ENCODE peak calls at places on chromosomes 4 and X, in ten cellular contexts. K is ovary; M is effector memory CD4-positive, alpha-beta T cell; E is transverse colon; Z is A549; J is neuronal stem cell; N is naive thymus-derived CD4-positive, alpha-beta T cell; F is adipocyte; T is tibial nerve; B is CD4-positive, alpha-beta memory T cell. S is an unnamed sample. For H3K4me1, the result is how much of the 10 kb centered on the place peaks cover.

GRCh38 chr4:7800996-7801395 is 138.7 kb downstream of the AFAP1 start:
- DNase-seq in J (no peak), Z (no peak), B (no peak), F (no peak), K (no peak), T (no peak), E (no peak), M (no peak), N (no peak), S (no peak)

GRCh38 chr4:98452091-98452490 is 190.9 kb downstream of the RAP1GDS1 start:
- DNase-seq in N (no peak), M (no peak), Z (no peak), K (no peak), F (no peak), T (no peak), J (no peak), E (no peak), B (no peak), S (no peak)

GRCh38 chrX:45351478-45351877 is 150.8 kb upstream of the DIPK2B start:
- DNase-seq in Z (no peak), E (no peak), T (no peak), B (no peak), M (no peak), N (no peak), F (peak), K (no peak), J (no peak), S (no peak)

GRCh38 chr4:6562931-6563901 is 11.8 kb upstream of the MAN2B2 start:
- DNase-seq in F (peak), E (peak), K (no peak), M (no peak), N (no peak), Z (no peak), T (no peak), B (no peak), J (no peak), S (no peak)

GRCh38 chrX:150569155-150569477 is 695 bp downstream of the MTM1 start:
- DNase-seq in B (peak), N (peak), K (no peak), T (no peak), E (peak), J (no peak), Z (no peak), M (no peak), F (no peak), S (peak)

GRCh38 chr4:172040766-172041165 is 227.6 kb downstream of the GALNTL6 start:
- DNase-seq in T (no peak), Z (no peak), J (no peak), K (no peak), N (no peak), M (no peak), B (no peak), F (no peak), E (no peak), S (no peak)

GRCh38 chr4:181150173-181150572 is 1093.0 kb upstream of the TENM3 start:
- DNase-seq in N (no peak), E (no peak), K (no peak), F (no peak), T (no peak), J (no peak), M (no peak), B (no peak), Z (no peak), S (no peak)

GRCh38 chr4:124432500-124432899 is 280.0 kb downstream of the ANKRD50 start:
- DNase-seq in Z (peak), N (no peak), T (no peak), E (no peak), M (no peak), F (peak), J (no peak), K (no peak), B (no peak), S (peak)

GRCh38 chrX:18927558-18927957 is 56.4 kb downstream of the PHKA2 start:
- DNase-seq in T (no peak), N (no peak), B (no peak), Z (no peak), F (no peak), J (no peak), E (no peak), K (no peak), M (no peak), S (no peak)

GRCh38 chr4:72971572-72971971 is 97.9 kb downstream of the COX18 start:
- DNase-seq in N (no peak), J (no peak), F (peak), K (no peak), B (no peak), T (no peak), Z (peak), E (no peak), M (no peak), S (no peak)

GRCh38 chr4:82710202-82710929 is 88.2 kb downstream of the SCD5 start:
- DNase-seq in E (no peak), B (no peak), N (no peak), F (no peak), J (no peak), K (peak), T (no peak), Z (no peak), M (no peak), S (no peak)

GRCh38 chr4:87073570-87074470 is 139.0 kb downstream of the AFF1 start:
- DNase-seq in F (no peak), E (peak), J (no peak), Z (no peak), K (no peak), B (peak), M (peak), T (no peak), N (peak), S (peak)

GRCh38 chrX:42941671-42942070 is 163.7 kb upstream of the PPP1R2C start:
- DNase-seq in N (no peak), M (no peak), B (no peak), Z (no peak), E (no peak), F (no peak), T (no peak), J (no peak), K (no peak), S (no peak)

GRCh38 chr4:157217708-157218107 is 2.8 kb upstream of the GRIA2 start:
- DNase-seq in Z (peak), N (no peak), K (no peak), F (peak), B (no peak), J (no peak), E (no peak), M (no peak), T (no peak), S (peak)

GRCh38 chr4:83334425-83335241 is at the start of gene HPSE:
- DNase-seq in B (peak), E (peak), F (peak), Z (peak), N (peak), T (peak), J (peak), K (peak), M (peak), S (peak)

GRCh38 chr4:151561551-151562256 is 152.7 kb downstream of the FHIP1A start:
- DNase-seq in M (no peak), B (no peak), K (no peak), Z (no peak), E (no peak), T (no peak), F (peak), J (no peak), N (no peak), S (no peak)

GRCh38 chr4:144355809-144356757 is 215.6 kb upstream of the GYPA start:
- DNase-seq in T (peak), F (peak), B (no peak), E (peak), Z (peak), N (no peak), J (peak), K (no peak), M (no peak), S (peak)

DNA sequence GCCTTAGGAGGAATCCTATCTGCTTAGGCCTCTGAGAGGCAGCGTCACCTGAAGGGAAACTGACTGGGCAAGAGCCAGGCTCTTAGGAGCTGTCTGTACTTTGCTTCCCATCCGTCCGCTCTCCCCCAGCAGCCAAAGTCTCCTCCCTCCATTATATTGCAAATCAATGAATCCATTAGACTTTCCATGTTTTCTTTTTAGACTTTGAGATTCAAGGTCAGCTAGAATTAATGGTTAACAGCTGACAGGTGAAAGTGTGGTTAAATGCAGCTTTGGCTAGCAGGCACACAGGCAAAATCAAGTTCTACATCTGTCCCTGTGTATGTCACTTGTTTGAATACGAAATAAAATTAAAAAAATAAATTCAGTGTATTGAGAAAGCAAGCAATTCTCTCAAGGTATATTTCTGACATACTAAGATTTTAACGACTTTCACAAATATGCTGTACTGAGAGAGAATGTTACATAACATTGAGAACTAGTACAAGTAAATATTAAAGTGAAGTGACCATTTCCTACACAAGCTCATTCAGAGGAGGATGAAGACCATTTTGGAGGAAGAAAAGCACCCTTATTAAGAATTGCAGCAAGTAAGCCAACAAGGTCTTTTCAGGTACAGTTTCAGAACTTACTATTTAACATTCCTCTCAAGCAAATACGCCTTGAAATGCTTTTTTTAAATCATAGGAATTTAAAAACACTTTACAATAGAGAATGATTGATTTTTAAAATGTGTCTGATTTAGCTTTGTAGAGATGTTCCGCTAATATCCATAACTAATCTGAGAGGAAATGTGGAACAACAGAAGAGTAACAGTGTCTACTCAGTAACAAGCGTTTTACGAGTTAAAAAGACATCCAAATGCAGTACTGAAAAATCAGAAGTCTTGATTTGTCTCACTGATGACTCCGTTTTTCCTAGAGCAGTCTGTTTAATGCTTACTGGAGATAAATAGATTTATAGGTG is at the start of gene F11:
- DNase-seq in M (no peak), K (no peak), B (no peak), J (no peak), F (no peak), N (no peak), Z (no peak), T (no peak), E (no peak), S (peak)
- H3K4me3 ChIP-seq in M (no peak), K (no peak), B (no peak), J (no peak), F (peak), N (no peak), Z (no peak), T (no peak), E (no peak), S (peak)

GRCh38 chr4:61985426-61985825 is 785.3 kb downstream of the ADGRL3 start:
- DNase-seq in N (no peak), M (no peak), Z (no peak), F (no peak), J (no peak), E (no peak), K (no peak), T (no peak), B (no peak), S (no peak)

GRCh38 chr4:61984260-61984909 is 784.3 kb downstream of the ADGRL3 start:
- DNase-seq in J (no peak), E (no peak), N (no peak), B (no peak), M (no peak), T (no peak), F (no peak), Z (no peak), K (no peak), S (no peak)
- H3K4me1 ChIP-seq in J (under half), E (under half), N (under half), B (under half), M (under half), T (under half), F (under half), Z (under half), K (under half), S (under half)

DNA sequence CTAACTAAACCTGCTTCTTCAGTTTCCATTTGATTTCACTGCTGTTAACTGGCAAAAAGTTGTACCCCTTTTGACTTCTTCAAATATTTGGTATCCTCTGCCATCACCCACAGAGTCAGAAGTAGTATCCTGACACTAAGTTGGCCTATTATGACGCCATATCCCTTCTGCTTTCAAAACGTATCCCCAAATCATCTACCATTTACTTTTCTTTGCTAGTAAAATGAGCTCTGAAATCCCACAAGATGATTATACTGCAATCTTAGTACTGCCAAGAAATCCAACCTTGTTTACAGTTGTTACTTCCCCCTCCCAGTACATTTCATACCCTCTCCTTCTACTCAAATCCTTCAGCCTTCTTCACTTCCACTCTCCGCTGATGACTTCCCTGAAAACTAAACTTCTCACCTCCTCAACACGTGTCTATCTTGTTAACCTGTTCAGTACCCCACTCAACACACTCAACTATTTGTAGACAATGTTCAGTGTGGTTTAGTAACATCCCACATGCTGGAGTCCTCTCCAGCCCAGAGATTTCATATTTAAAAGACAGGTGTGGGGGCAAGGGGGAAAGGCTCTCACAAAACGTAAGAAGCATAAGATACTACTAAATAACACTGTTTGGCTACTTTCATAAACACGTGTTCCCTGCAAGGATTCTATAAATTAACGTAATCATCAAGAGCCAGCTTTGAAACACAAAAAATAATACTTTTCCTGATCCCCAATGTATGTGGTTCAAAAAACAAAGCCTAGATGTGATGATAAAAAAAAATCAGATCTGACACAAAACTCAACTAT is 1.3 kb downstream of the NAF1 start:
- DNase-seq in F (peak), Z (no peak), B (no peak), T (no peak), K (no peak), M (no peak), N (no peak), E (no peak), J (no peak), S (no peak)
- H3K4me3 ChIP-seq in F (peak), Z (peak), B (peak), T (peak), K (peak), M (peak), N (peak), E (peak), J (peak), S (peak)

DNA sequence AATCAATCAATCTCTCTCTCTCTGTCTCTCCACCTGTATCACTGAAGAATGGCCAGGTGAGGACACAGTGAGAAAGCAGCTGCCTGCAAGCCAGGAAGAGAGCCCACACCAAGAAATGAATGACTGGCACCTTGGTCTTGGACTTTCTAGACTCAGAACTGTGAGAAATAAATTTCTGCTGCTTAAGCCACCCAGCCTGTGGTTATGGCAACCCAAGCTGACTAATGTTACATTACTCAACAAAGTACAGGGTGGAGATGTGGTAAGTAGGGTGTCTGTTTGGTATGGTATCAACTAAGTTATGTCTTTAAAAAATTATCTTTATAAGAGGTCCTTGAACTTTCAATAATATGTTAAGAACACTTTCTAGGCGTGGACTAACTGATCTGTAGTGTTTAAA is 159.3 kb downstream of the EPHA5 start:
- DNase-seq in E (no peak), T (no peak), B (no peak), N (no peak), K (no peak), F (peak), M (no peak), J (no peak), Z (no peak), S (no peak)
- H3K4me1 ChIP-seq in E (under half), T (under half), B (under half), N (under half), K (under half), F (under half), M (under half), J (under half), Z (under half), S (under half)

GRCh38 chr4:70901607-70901983 is 574 bp upstream of the MOB1B start:
- DNase-seq in T (no peak), M (no peak), B (no peak), N (peak), J (no peak), F (no peak), E (no peak), Z (no peak), K (no peak), S (no peak)
- H3K4me3 ChIP-seq in T (peak), M (peak), B (peak), N (peak), J (peak), F (peak), E (peak), Z (peak), K (peak), S (peak)

DNA sequence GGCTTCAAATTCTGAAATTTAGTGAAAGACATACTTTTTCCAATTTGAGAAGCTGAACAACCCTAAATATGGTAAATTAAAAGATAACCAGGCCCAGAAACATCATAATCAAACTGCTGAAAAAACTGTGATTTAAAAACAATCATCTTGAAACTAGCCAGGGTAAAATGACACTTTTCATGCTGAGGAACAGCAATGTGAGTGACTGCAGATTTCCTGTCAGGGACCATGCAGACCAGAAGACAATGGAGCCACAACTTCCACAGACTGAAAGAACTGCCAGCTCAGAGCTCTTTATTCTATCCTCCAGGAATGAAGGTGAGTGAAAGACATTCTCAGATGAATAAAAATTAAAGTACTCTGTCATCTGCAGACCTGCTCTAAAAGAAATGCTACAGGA is 73.3 kb downstream of the NAT8L start:
- DNase-seq in Z (peak), K (no peak), F (no peak), M (no peak), E (no peak), N (no peak), B (no peak), T (no peak), J (no peak), S (no peak)
- H3K4me1 ChIP-seq in Z (under half), K (under half), F (under half), M (under half), E (under half), N (under half), B (under half), T (under half), J (under half), S (under half)

S was measured in A673.